ENCODE peak calls at places on chromosomes 5 and 9, in four cellular contexts. One of them, this sample, is unnamed.

GRCh38 chr9:114273461-114273881 is 49.4 kb upstream of the ORM1 start:
- DNase-seq in stomach: no peak
- DNase-seq in ELR: no peak
- DNase-seq in CD4-positive, alpha-beta memory T cell: peak
- DNase-seq in this sample: no peak

GRCh38 chr9:128619779-128620178 is 36.9 kb downstream of the DYNC2I2 start:
- DNase-seq in stomach: no peak
- DNase-seq in ELR: no peak
- DNase-seq in CD4-positive, alpha-beta memory T cell: no peak
- DNase-seq in this sample: no peak

GRCh38 chr5:1087428-1087827 is 24.4 kb downstream of the SLC12A7 start:
- DNase-seq in stomach: no peak
- DNase-seq in ELR: no peak
- DNase-seq in CD4-positive, alpha-beta memory T cell: no peak
- DNase-seq in this sample: no peak

GRCh38 chr9:5562806-5563416 is 52.6 kb downstream of the PDCD1LG2 start:
- DNase-seq in stomach: no peak
- DNase-seq in ELR: no peak
- DNase-seq in CD4-positive, alpha-beta memory T cell: no peak
- DNase-seq in this sample: no peak

GRCh38 chr9:74662616-74663015 is 165.5 kb downstream of the RORB start:
- DNase-seq in stomach: no peak
- DNase-seq in ELR: no peak
- DNase-seq in CD4-positive, alpha-beta memory T cell: no peak
- DNase-seq in this sample: no peak

GRCh38 chr5:35478856-35479682 is 138.6 kb upstream of the SPEF2 start:
- DNase-seq in stomach: no peak
- DNase-seq in ELR: peak
- DNase-seq in CD4-positive, alpha-beta memory T cell: no peak
- DNase-seq in this sample: peak

GRCh38 chr9:108517591-108518365 is 338.0 kb downstream of the ACTL7B start:
- DNase-seq in stomach: no peak
- DNase-seq in ELR: no peak
- DNase-seq in CD4-positive, alpha-beta memory T cell: no peak
- DNase-seq in this sample: no peak

GRCh38 chr9:133714606-133715294 is 23.4 kb downstream of the SARDH start:
- DNase-seq in stomach: no peak
- DNase-seq in ELR: peak
- DNase-seq in CD4-positive, alpha-beta memory T cell: no peak
- DNase-seq in this sample: no peak

GRCh38 chr9:83472221-83472665 is 66.0 kb downstream of the FRMD3 start:
- DNase-seq in stomach: peak
- DNase-seq in ELR: peak
- DNase-seq in CD4-positive, alpha-beta memory T cell: no peak
- DNase-seq in this sample: no peak

GRCh38 chr9:76655121-76655531 is 109.1 kb upstream of the PCA3 start:
- DNase-seq in stomach: no peak
- DNase-seq in ELR: peak
- DNase-seq in CD4-positive, alpha-beta memory T cell: no peak
- DNase-seq in this sample: no peak

GRCh38 chr5:167629634-167630033 is 661.8 kb upstream of the WWC1 start:
- DNase-seq in stomach: no peak
- DNase-seq in ELR: no peak
- DNase-seq in CD4-positive, alpha-beta memory T cell: no peak
- DNase-seq in this sample: no peak

GRCh38 chr5:84115727-84116126 is 269.0 kb downstream of the EDIL3 start:
- DNase-seq in stomach: no peak
- DNase-seq in ELR: no peak
- DNase-seq in CD4-positive, alpha-beta memory T cell: no peak
- DNase-seq in this sample: no peak

GRCh38 chr5:142969186-142969585 is 199.0 kb downstream of the ARHGAP26 start:
- DNase-seq in stomach: no peak
- DNase-seq in ELR: no peak
- DNase-seq in CD4-positive, alpha-beta memory T cell: no peak
- DNase-seq in this sample: no peak

This sample was measured in CD4-positive, CD25-positive, alpha-beta regulatory T cell.